ENCODE peak calls at places on chromosomes 12 and 14, in four cellular contexts. U is BJ; T is mucosa of gallbladder; Z is stimulated activated CD4-positive, alpha-beta T cell treated with anti-CD3 and anti-CD28 coated beads, TNF-alpha, amount 100 ng/mL, for 48 hours. B is an unnamed sample.

GRCh38 chr12:40208707-40209106 is 16.1 kb upstream of the LRRK2 start:
- DNase-seq in U (no peak), T (no peak), Z (no peak), B (no peak)

GRCh38 chr12:26648584-26648983 is 184.4 kb downstream of the ITPR2 start:
- DNase-seq in U (peak), T (no peak), Z (no peak), B (peak)

GRCh38 chr14:103746706-103747105 is 31.1 kb downstream of the ZFYVE21 start:
- DNase-seq in U (no peak), T (no peak), Z (no peak), B (peak)

GRCh38 chr14:32374155-32374554 is 45.1 kb downstream of the AKAP6 start:
- DNase-seq in U (no peak), T (no peak), Z (no peak), B (no peak)

GRCh38 chr12:105986779-105987686 is 151.7 kb downstream of the NUAK1 start:
- DNase-seq in U (peak), T (no peak), Z (no peak), B (no peak)

GRCh38 chr12:62689042-62689839 is 222.6 kb downstream of the MON2 start:
- DNase-seq in U (no peak), T (no peak), Z (no peak), B (peak)

GRCh38 chr12:53180931-53181645 is 363 bp upstream of the CSAD start:
- DNase-seq in U (no peak), T (peak), Z (peak), B (peak)

GRCh38 chr12:54217309-54217661 is 28.5 kb upstream of the SMUG1 start:
- DNase-seq in U (no peak), T (no peak), Z (no peak), B (no peak)

GRCh38 chr12:6267007-6267721 is 43.3 kb upstream of the PLEKHG6 start:
- DNase-seq in U (peak), T (no peak), Z (peak), B (no peak)

GRCh38 chr12:111766608-111767361 is at the start of gene ALDH2:
- DNase-seq in U (no peak), T (peak), Z (no peak), B (no peak)

GRCh38 chr14:106039400-106039799 is 513.0 kb downstream of the TMEM121 start:
- DNase-seq in U (no peak), T (peak), Z (peak), B (peak)

GRCh38 chr12:118160536-118160935 is 24.6 kb downstream of the PEBP1 start:
- DNase-seq in U (no peak), T (no peak), Z (no peak), B (no peak)